ENCODE peak calls at places on chromosomes 1 and 21, in four cellular contexts. One of them, this sample, is unnamed.

GRCh38 chr21:42614811-42615342 is 38.5 kb upstream of the PDE9A start:
- DNase-seq in HT1080: peak
- DNase-seq in stimulated activated CD4-positive, alpha-beta T cell treated with anti-CD3 and anti-CD28 coated beads, Interleukin-12 subunit alpha, Interleukin-12 subunit beta, amount 100 ng/mL, for 4 hours: peak
- DNase-seq in NCI-H524 treated with DMSO at 0.1 percent for 48 hours: no peak
- DNase-seq in this sample: no peak

GRCh38 chr1:66445492-66446181 is 88.3 kb upstream of the SGIP1 start:
- DNase-seq in HT1080: no peak
- DNase-seq in stimulated activated CD4-positive, alpha-beta T cell treated with anti-CD3 and anti-CD28 coated beads, Interleukin-12 subunit alpha, Interleukin-12 subunit beta, amount 100 ng/mL, for 4 hours: peak
- DNase-seq in NCI-H524 treated with DMSO at 0.1 percent for 48 hours: no peak
- DNase-seq in this sample: no peak

GRCh38 chr1:15714438-15715136 is 21.5 kb upstream of the SLC25A34 start:
- DNase-seq in HT1080: no peak
- DNase-seq in stimulated activated CD4-positive, alpha-beta T cell treated with anti-CD3 and anti-CD28 coated beads, Interleukin-12 subunit alpha, Interleukin-12 subunit beta, amount 100 ng/mL, for 4 hours: no peak
- DNase-seq in NCI-H524 treated with DMSO at 0.1 percent for 48 hours: no peak
- DNase-seq in this sample: peak

GRCh38 chr1:229693124-229693523 is 67.1 kb downstream of the URB2 start:
- DNase-seq in HT1080: peak
- DNase-seq in stimulated activated CD4-positive, alpha-beta T cell treated with anti-CD3 and anti-CD28 coated beads, Interleukin-12 subunit alpha, Interleukin-12 subunit beta, amount 100 ng/mL, for 4 hours: no peak
- DNase-seq in NCI-H524 treated with DMSO at 0.1 percent for 48 hours: no peak
- DNase-seq in this sample: no peak

GRCh38 chr1:59020151-59020997 is 236.5 kb upstream of the JUN start:
- DNase-seq in HT1080: peak
- DNase-seq in stimulated activated CD4-positive, alpha-beta T cell treated with anti-CD3 and anti-CD28 coated beads, Interleukin-12 subunit alpha, Interleukin-12 subunit beta, amount 100 ng/mL, for 4 hours: peak
- DNase-seq in NCI-H524 treated with DMSO at 0.1 percent for 48 hours: no peak
- DNase-seq in this sample: peak

GRCh38 chr21:33541105-33541711 is 709 bp downstream of the GART start:
- DNase-seq in HT1080: peak
- DNase-seq in stimulated activated CD4-positive, alpha-beta T cell treated with anti-CD3 and anti-CD28 coated beads, Interleukin-12 subunit alpha, Interleukin-12 subunit beta, amount 100 ng/mL, for 4 hours: no peak
- DNase-seq in NCI-H524 treated with DMSO at 0.1 percent for 48 hours: no peak
- DNase-seq in this sample: peak

GRCh38 chr1:45299296-45299695 is 27.4 kb upstream of the HPDL start:
- DNase-seq in HT1080: no peak
- DNase-seq in stimulated activated CD4-positive, alpha-beta T cell treated with anti-CD3 and anti-CD28 coated beads, Interleukin-12 subunit alpha, Interleukin-12 subunit beta, amount 100 ng/mL, for 4 hours: no peak
- DNase-seq in NCI-H524 treated with DMSO at 0.1 percent for 48 hours: no peak
- DNase-seq in this sample: no peak

GRCh38 chr1:67158401-67158800 is 7.9 kb upstream of the IL23R start:
- DNase-seq in HT1080: no peak
- DNase-seq in stimulated activated CD4-positive, alpha-beta T cell treated with anti-CD3 and anti-CD28 coated beads, Interleukin-12 subunit alpha, Interleukin-12 subunit beta, amount 100 ng/mL, for 4 hours: no peak
- DNase-seq in NCI-H524 treated with DMSO at 0.1 percent for 48 hours: no peak
- DNase-seq in this sample: no peak

GRCh38 chr21:42479582-42479981 is 16.4 kb downstream of the RSPH1 start:
- DNase-seq in HT1080: no peak
- DNase-seq in stimulated activated CD4-positive, alpha-beta T cell treated with anti-CD3 and anti-CD28 coated beads, Interleukin-12 subunit alpha, Interleukin-12 subunit beta, amount 100 ng/mL, for 4 hours: no peak
- DNase-seq in NCI-H524 treated with DMSO at 0.1 percent for 48 hours: no peak
- DNase-seq in this sample: no peak

GRCh38 chr1:10848109-10848684 is 51.8 kb upstream of the CASZ1 start:
- DNase-seq in HT1080: no peak
- DNase-seq in stimulated activated CD4-positive, alpha-beta T cell treated with anti-CD3 and anti-CD28 coated beads, Interleukin-12 subunit alpha, Interleukin-12 subunit beta, amount 100 ng/mL, for 4 hours: no peak
- DNase-seq in NCI-H524 treated with DMSO at 0.1 percent for 48 hours: no peak
- DNase-seq in this sample: no peak

GRCh38 chr1:160116277-160117147 is 953 bp downstream of the ATP1A2 start:
- DNase-seq in HT1080: no peak
- DNase-seq in stimulated activated CD4-positive, alpha-beta T cell treated with anti-CD3 and anti-CD28 coated beads, Interleukin-12 subunit alpha, Interleukin-12 subunit beta, amount 100 ng/mL, for 4 hours: no peak
- DNase-seq in NCI-H524 treated with DMSO at 0.1 percent for 48 hours: no peak
- DNase-seq in this sample: peak

GRCh38 chr1:205248793-205249601 is 21.3 kb downstream of the TMCC2 start:
- DNase-seq in HT1080: no peak
- DNase-seq in stimulated activated CD4-positive, alpha-beta T cell treated with anti-CD3 and anti-CD28 coated beads, Interleukin-12 subunit alpha, Interleukin-12 subunit beta, amount 100 ng/mL, for 4 hours: no peak
- DNase-seq in NCI-H524 treated with DMSO at 0.1 percent for 48 hours: no peak
- DNase-seq in this sample: peak

GRCh38 chr1:51100264-51100880 is 1.7 kb upstream of the C1orf185 start:
- DNase-seq in HT1080: no peak
- DNase-seq in stimulated activated CD4-positive, alpha-beta T cell treated with anti-CD3 and anti-CD28 coated beads, Interleukin-12 subunit alpha, Interleukin-12 subunit beta, amount 100 ng/mL, for 4 hours: no peak
- DNase-seq in NCI-H524 treated with DMSO at 0.1 percent for 48 hours: no peak
- DNase-seq in this sample: no peak

GRCh38 chr1:160376525-160377131 is 9.8 kb downstream of the NHLH1 start:
- DNase-seq in HT1080: peak
- DNase-seq in stimulated activated CD4-positive, alpha-beta T cell treated with anti-CD3 and anti-CD28 coated beads, Interleukin-12 subunit alpha, Interleukin-12 subunit beta, amount 100 ng/mL, for 4 hours: no peak
- DNase-seq in NCI-H524 treated with DMSO at 0.1 percent for 48 hours: peak
- DNase-seq in this sample: peak

GRCh38 chr1:12001249-12001917 is 17.9 kb upstream of the MIIP start:
- DNase-seq in HT1080: no peak
- DNase-seq in stimulated activated CD4-positive, alpha-beta T cell treated with anti-CD3 and anti-CD28 coated beads, Interleukin-12 subunit alpha, Interleukin-12 subunit beta, amount 100 ng/mL, for 4 hours: peak
- DNase-seq in NCI-H524 treated with DMSO at 0.1 percent for 48 hours: no peak
- DNase-seq in this sample: peak

GRCh38 chr1:239606850-239607400 is 220.6 kb downstream of the CHRM3 start:
- DNase-seq in HT1080: no peak
- DNase-seq in stimulated activated CD4-positive, alpha-beta T cell treated with anti-CD3 and anti-CD28 coated beads, Interleukin-12 subunit alpha, Interleukin-12 subunit beta, amount 100 ng/mL, for 4 hours: no peak
- DNase-seq in NCI-H524 treated with DMSO at 0.1 percent for 48 hours: no peak
- DNase-seq in this sample: no peak

GRCh38 chr1:13728104-13728503 is 28.1 kb downstream of the PRDM2 start:
- DNase-seq in HT1080: no peak
- DNase-seq in stimulated activated CD4-positive, alpha-beta T cell treated with anti-CD3 and anti-CD28 coated beads, Interleukin-12 subunit alpha, Interleukin-12 subunit beta, amount 100 ng/mL, for 4 hours: no peak
- DNase-seq in NCI-H524 treated with DMSO at 0.1 percent for 48 hours: no peak
- DNase-seq in this sample: no peak

GRCh38 chr1:98398092-98398491 is 263.4 kb upstream of the SNX7 start:
- DNase-seq in HT1080: no peak
- DNase-seq in stimulated activated CD4-positive, alpha-beta T cell treated with anti-CD3 and anti-CD28 coated beads, Interleukin-12 subunit alpha, Interleukin-12 subunit beta, amount 100 ng/mL, for 4 hours: no peak
- DNase-seq in NCI-H524 treated with DMSO at 0.1 percent for 48 hours: no peak
- DNase-seq in this sample: no peak

GRCh38 chr1:202656951-202657646 is 53.2 kb downstream of the SYT2 start:
- DNase-seq in HT1080: peak
- DNase-seq in stimulated activated CD4-positive, alpha-beta T cell treated with anti-CD3 and anti-CD28 coated beads, Interleukin-12 subunit alpha, Interleukin-12 subunit beta, amount 100 ng/mL, for 4 hours: no peak
- DNase-seq in NCI-H524 treated with DMSO at 0.1 percent for 48 hours: no peak
- DNase-seq in this sample: peak

GRCh38 chr1:6384962-6385672 is 8.4 kb downstream of the ACOT7 start:
- DNase-seq in HT1080: no peak
- DNase-seq in stimulated activated CD4-positive, alpha-beta T cell treated with anti-CD3 and anti-CD28 coated beads, Interleukin-12 subunit alpha, Interleukin-12 subunit beta, amount 100 ng/mL, for 4 hours: no peak
- DNase-seq in NCI-H524 treated with DMSO at 0.1 percent for 48 hours: no peak
- DNase-seq in this sample: peak

GRCh38 chr1:59008599-59009347 is 224.9 kb upstream of the JUN start:
- DNase-seq in HT1080: peak
- DNase-seq in stimulated activated CD4-positive, alpha-beta T cell treated with anti-CD3 and anti-CD28 coated beads, Interleukin-12 subunit alpha, Interleukin-12 subunit beta, amount 100 ng/mL, for 4 hours: no peak
- DNase-seq in NCI-H524 treated with DMSO at 0.1 percent for 48 hours: no peak
- DNase-seq in this sample: no peak

GRCh38 chr1:171188388-171189266 is 3.5 kb downstream of the FMO2 start:
- DNase-seq in HT1080: peak
- DNase-seq in stimulated activated CD4-positive, alpha-beta T cell treated with anti-CD3 and anti-CD28 coated beads, Interleukin-12 subunit alpha, Interleukin-12 subunit beta, amount 100 ng/mL, for 4 hours: peak
- DNase-seq in NCI-H524 treated with DMSO at 0.1 percent for 48 hours: no peak
- DNase-seq in this sample: peak

GRCh38 chr1:59016390-59016789 is 232.5 kb upstream of the JUN start:
- DNase-seq in HT1080: no peak
- DNase-seq in stimulated activated CD4-positive, alpha-beta T cell treated with anti-CD3 and anti-CD28 coated beads, Interleukin-12 subunit alpha, Interleukin-12 subunit beta, amount 100 ng/mL, for 4 hours: no peak
- DNase-seq in NCI-H524 treated with DMSO at 0.1 percent for 48 hours: no peak
- DNase-seq in this sample: no peak

GRCh38 chr1:94033849-94034248 is 87.1 kb downstream of the ABCA4 start:
- DNase-seq in HT1080: no peak
- DNase-seq in stimulated activated CD4-positive, alpha-beta T cell treated with anti-CD3 and anti-CD28 coated beads, Interleukin-12 subunit alpha, Interleukin-12 subunit beta, amount 100 ng/mL, for 4 hours: no peak
- DNase-seq in NCI-H524 treated with DMSO at 0.1 percent for 48 hours: no peak
- DNase-seq in this sample: no peak

GRCh38 chr1:26003262-26003661 is 5.4 kb upstream of the PAFAH2 start:
- DNase-seq in HT1080: no peak
- DNase-seq in stimulated activated CD4-positive, alpha-beta T cell treated with anti-CD3 and anti-CD28 coated beads, Interleukin-12 subunit alpha, Interleukin-12 subunit beta, amount 100 ng/mL, for 4 hours: no peak
- DNase-seq in NCI-H524 treated with DMSO at 0.1 percent for 48 hours: no peak
- DNase-seq in this sample: no peak

GRCh38 chr1:56821462-56821797 is 2.2 kb upstream of the FYB2 start:
- DNase-seq in HT1080: no peak
- DNase-seq in stimulated activated CD4-positive, alpha-beta T cell treated with anti-CD3 and anti-CD28 coated beads, Interleukin-12 subunit alpha, Interleukin-12 subunit beta, amount 100 ng/mL, for 4 hours: no peak
- DNase-seq in NCI-H524 treated with DMSO at 0.1 percent for 48 hours: no peak
- DNase-seq in this sample: peak

GRCh38 chr1:110161822-110162221 is 11.5 kb downstream of the SLC6A17 start:
- DNase-seq in HT1080: no peak
- DNase-seq in stimulated activated CD4-positive, alpha-beta T cell treated with anti-CD3 and anti-CD28 coated beads, Interleukin-12 subunit alpha, Interleukin-12 subunit beta, amount 100 ng/mL, for 4 hours: no peak
- DNase-seq in NCI-H524 treated with DMSO at 0.1 percent for 48 hours: no peak
- DNase-seq in this sample: no peak